ENCODE peak calls at places on chromosomes 5 and 9, in ten cellular contexts. One of them, this sample, is unnamed.

GRCh38 chr9:113139953-113140352 is 10.9 kb upstream of the SLC31A2 start:
- DNase-seq in amniotic stem cell: no peak
- DNase-seq in NCI-H748 treated with DMSO at 0.1 percent for 48 hours: no peak
- DNase-seq in midbrain: peak
- DNase-seq in BJ: no peak
- DNase-seq in neuronal stem cell: no peak
- DNase-seq in uterus: no peak
- DNase-seq in SW 1271: no peak
- DNase-seq in osteoblast: no peak
- DNase-seq in ovary: no peak
- DNase-seq in this sample: no peak

GRCh38 chr5:150763023-150763793 is 4.4 kb upstream of the DCTN4 start:
- DNase-seq in amniotic stem cell: no peak
- DNase-seq in NCI-H748 treated with DMSO at 0.1 percent for 48 hours: peak
- DNase-seq in midbrain: no peak
- DNase-seq in BJ: no peak
- DNase-seq in neuronal stem cell: no peak
- DNase-seq in uterus: peak
- DNase-seq in SW 1271: no peak
- DNase-seq in osteoblast: no peak
- DNase-seq in ovary: peak
- DNase-seq in this sample: peak

GRCh38 chr5:50929174-50929573 is 262.7 kb downstream of the PARP8 start:
- DNase-seq in amniotic stem cell: no peak
- DNase-seq in NCI-H748 treated with DMSO at 0.1 percent for 48 hours: no peak
- DNase-seq in midbrain: no peak
- DNase-seq in BJ: no peak
- DNase-seq in neuronal stem cell: no peak
- DNase-seq in uterus: no peak
- DNase-seq in SW 1271: no peak
- DNase-seq in osteoblast: no peak
- DNase-seq in ovary: no peak
- DNase-seq in this sample: no peak

GRCh38 chr9:121699271-121700164 is 48.1 kb downstream of the DAB2IP start:
- DNase-seq in amniotic stem cell: no peak
- DNase-seq in NCI-H748 treated with DMSO at 0.1 percent for 48 hours: no peak
- DNase-seq in midbrain: no peak
- DNase-seq in BJ: no peak
- DNase-seq in neuronal stem cell: peak
- DNase-seq in uterus: peak
- DNase-seq in SW 1271: no peak
- DNase-seq in osteoblast: peak
- DNase-seq in ovary: peak
- DNase-seq in this sample: peak

GRCh38 chr5:176438959-176439757 is 9.0 kb upstream of the FAF2 start:
- DNase-seq in amniotic stem cell: no peak
- DNase-seq in NCI-H748 treated with DMSO at 0.1 percent for 48 hours: no peak
- DNase-seq in midbrain: no peak
- DNase-seq in BJ: no peak
- DNase-seq in neuronal stem cell: no peak
- DNase-seq in uterus: no peak
- DNase-seq in SW 1271: peak
- DNase-seq in osteoblast: peak
- DNase-seq in ovary: no peak
- DNase-seq in this sample: peak

GRCh38 chr9:96009690-96010477 is 134.4 kb downstream of the ERCC6L2 start:
- DNase-seq in amniotic stem cell: no peak
- DNase-seq in NCI-H748 treated with DMSO at 0.1 percent for 48 hours: no peak
- DNase-seq in midbrain: no peak
- DNase-seq in BJ: no peak
- DNase-seq in neuronal stem cell: no peak
- DNase-seq in uterus: no peak
- DNase-seq in SW 1271: no peak
- DNase-seq in osteoblast: peak
- DNase-seq in ovary: no peak
- DNase-seq in this sample: no peak

GRCh38 chr9:128568470-128569083 is 16.2 kb downstream of the SPTAN1 start:
- DNase-seq in amniotic stem cell: no peak
- DNase-seq in NCI-H748 treated with DMSO at 0.1 percent for 48 hours: no peak
- DNase-seq in midbrain: no peak
- DNase-seq in BJ: no peak
- DNase-seq in neuronal stem cell: no peak
- DNase-seq in uterus: no peak
- DNase-seq in SW 1271: no peak
- DNase-seq in osteoblast: no peak
- DNase-seq in ovary: no peak
- DNase-seq in this sample: no peak

GRCh38 chr9:13769006-13769405 is 489.5 kb upstream of the MPDZ start:
- DNase-seq in amniotic stem cell: no peak
- DNase-seq in NCI-H748 treated with DMSO at 0.1 percent for 48 hours: no peak
- DNase-seq in midbrain: no peak
- DNase-seq in BJ: no peak
- DNase-seq in neuronal stem cell: no peak
- DNase-seq in uterus: no peak
- DNase-seq in SW 1271: no peak
- DNase-seq in osteoblast: no peak
- DNase-seq in ovary: no peak
- DNase-seq in this sample: no peak

GRCh38 chr5:174166231-174167079 is 120.9 kb downstream of the NSG2 start:
- DNase-seq in amniotic stem cell: no peak
- DNase-seq in NCI-H748 treated with DMSO at 0.1 percent for 48 hours: no peak
- DNase-seq in midbrain: peak
- DNase-seq in BJ: no peak
- DNase-seq in neuronal stem cell: no peak
- DNase-seq in uterus: no peak
- DNase-seq in SW 1271: no peak
- DNase-seq in osteoblast: no peak
- DNase-seq in ovary: no peak
- DNase-seq in this sample: no peak

GRCh38 chr9:23522952-23523351 is 303.1 kb downstream of the ELAVL2 start:
- DNase-seq in amniotic stem cell: no peak
- DNase-seq in NCI-H748 treated with DMSO at 0.1 percent for 48 hours: no peak
- DNase-seq in midbrain: no peak
- DNase-seq in BJ: no peak
- DNase-seq in neuronal stem cell: no peak
- DNase-seq in uterus: no peak
- DNase-seq in SW 1271: no peak
- DNase-seq in osteoblast: no peak
- DNase-seq in ovary: no peak
- DNase-seq in this sample: no peak

GRCh38 chr5:59863777-59864176 is 29.7 kb downstream of the PDE4D start:
- DNase-seq in amniotic stem cell: no peak
- DNase-seq in NCI-H748 treated with DMSO at 0.1 percent for 48 hours: no peak
- DNase-seq in midbrain: no peak
- DNase-seq in BJ: no peak
- DNase-seq in neuronal stem cell: no peak
- DNase-seq in uterus: no peak
- DNase-seq in SW 1271: no peak
- DNase-seq in osteoblast: peak
- DNase-seq in ovary: no peak
- DNase-seq in this sample: peak

GRCh38 chr5:170319281-170319680 is 21.7 kb upstream of the LCP2 start:
- DNase-seq in amniotic stem cell: no peak
- DNase-seq in NCI-H748 treated with DMSO at 0.1 percent for 48 hours: no peak
- DNase-seq in midbrain: no peak
- DNase-seq in BJ: no peak
- DNase-seq in neuronal stem cell: no peak
- DNase-seq in uterus: no peak
- DNase-seq in SW 1271: no peak
- DNase-seq in osteoblast: no peak
- DNase-seq in ovary: no peak
- DNase-seq in this sample: no peak

GRCh38 chr5:168676499-168676898 is 97.3 kb upstream of the PANK3 start:
- DNase-seq in amniotic stem cell: no peak
- DNase-seq in NCI-H748 treated with DMSO at 0.1 percent for 48 hours: no peak
- DNase-seq in midbrain: no peak
- DNase-seq in BJ: no peak
- DNase-seq in neuronal stem cell: no peak
- DNase-seq in uterus: no peak
- DNase-seq in SW 1271: no peak
- DNase-seq in osteoblast: no peak
- DNase-seq in ovary: no peak
- DNase-seq in this sample: no peak

GRCh38 chr5:10479226-10479721 is 37.6 kb downstream of the ROPN1L start:
- DNase-seq in amniotic stem cell: peak
- DNase-seq in NCI-H748 treated with DMSO at 0.1 percent for 48 hours: peak
- DNase-seq in midbrain: no peak
- DNase-seq in BJ: peak
- DNase-seq in neuronal stem cell: no peak
- DNase-seq in uterus: no peak
- DNase-seq in SW 1271: no peak
- DNase-seq in osteoblast: peak
- DNase-seq in ovary: no peak
- DNase-seq in this sample: peak

GRCh38 chr9:89356782-89357181 is 38.5 kb downstream of the SECISBP2 start:
- DNase-seq in amniotic stem cell: no peak
- DNase-seq in NCI-H748 treated with DMSO at 0.1 percent for 48 hours: no peak
- DNase-seq in midbrain: no peak
- DNase-seq in BJ: no peak
- DNase-seq in neuronal stem cell: no peak
- DNase-seq in uterus: no peak
- DNase-seq in SW 1271: no peak
- DNase-seq in osteoblast: peak
- DNase-seq in ovary: no peak
- DNase-seq in this sample: no peak

GRCh38 chr9:124392855-124393460 is 22.3 kb downstream of the PSMB7 start:
- DNase-seq in amniotic stem cell: peak
- DNase-seq in NCI-H748 treated with DMSO at 0.1 percent for 48 hours: no peak
- DNase-seq in midbrain: peak
- DNase-seq in BJ: peak
- DNase-seq in neuronal stem cell: no peak
- DNase-seq in uterus: no peak
- DNase-seq in SW 1271: peak
- DNase-seq in osteoblast: peak
- DNase-seq in ovary: no peak
- DNase-seq in this sample: peak

GRCh38 chr9:135244271-135244691 is 156.8 kb downstream of the OLFM1 start:
- DNase-seq in amniotic stem cell: no peak
- DNase-seq in NCI-H748 treated with DMSO at 0.1 percent for 48 hours: no peak
- DNase-seq in midbrain: no peak
- DNase-seq in BJ: no peak
- DNase-seq in neuronal stem cell: no peak
- DNase-seq in uterus: no peak
- DNase-seq in SW 1271: no peak
- DNase-seq in osteoblast: no peak
- DNase-seq in ovary: no peak
- DNase-seq in this sample: no peak

GRCh38 chr5:80825780-80826460 is 134.2 kb upstream of the RASGRF2 start:
- DNase-seq in amniotic stem cell: no peak
- DNase-seq in NCI-H748 treated with DMSO at 0.1 percent for 48 hours: no peak
- DNase-seq in midbrain: no peak
- DNase-seq in BJ: no peak
- DNase-seq in neuronal stem cell: no peak
- DNase-seq in uterus: no peak
- DNase-seq in SW 1271: no peak
- DNase-seq in osteoblast: peak
- DNase-seq in ovary: no peak
- DNase-seq in this sample: no peak

GRCh38 chr5:14444988-14445387 is 136.6 kb upstream of the OTULINL start:
- DNase-seq in amniotic stem cell: no peak
- DNase-seq in NCI-H748 treated with DMSO at 0.1 percent for 48 hours: no peak
- DNase-seq in midbrain: no peak
- DNase-seq in BJ: no peak
- DNase-seq in neuronal stem cell: no peak
- DNase-seq in uterus: no peak
- DNase-seq in SW 1271: peak
- DNase-seq in osteoblast: no peak
- DNase-seq in ovary: no peak
- DNase-seq in this sample: peak

This sample was measured in HT1080.